ENCODE peak calls at places on chromosomes 1 and 21, in ten cellular contexts. One of them, this sample, is unnamed.
A peak's percentile ranks its signal among the peaks of the same experiment; 100 is the strongest.

GRCh38 chr1:147771216-147772125 is 11.1 kb upstream of the GJA5 start:
- DNase-seq in heart left ventricle: peak; percentile 88
- DNase-seq in fibroblast of villous mesenchyme: no peak
- DNase-seq in fibroblast of lung: no peak
- DNase-seq in fibroblast of mammary gland: peak; percentile 28
- DNase-seq in tibial artery: peak; percentile 94
- DNase-seq in fibroblast of pulmonary artery: no peak
- DNase-seq in fibroblast of the aortic adventitia: peak; percentile 69
- DNase-seq in OCI-LY7: no peak
- DNase-seq in WERI-Rb-1: no peak
- DNase-seq in this sample: peak; percentile 16

GRCh38 chr1:9413143-9413876 is 120.6 kb downstream of the SPSB1 start:
- DNase-seq in fibroblast of lung: peak; percentile 94
- DNase-seq in OCI-LY7: peak; percentile 90
- DNase-seq in fibroblast of villous mesenchyme: peak; percentile 97
- DNase-seq in heart left ventricle: peak; percentile 74
- DNase-seq in WERI-Rb-1: peak; percentile 82
- DNase-seq in tibial artery: peak; percentile 91
- DNase-seq in fibroblast of pulmonary artery: peak; percentile 83
- DNase-seq in fibroblast of mammary gland: peak; percentile 94
- DNase-seq in fibroblast of the aortic adventitia: peak; percentile 95
- DNase-seq in this sample: peak; percentile 95

GRCh38 chr1:20112279-20113000 is 6.9 kb downstream of the PLA2G2D start:
- DNase-seq in fibroblast of pulmonary artery: no peak
- DNase-seq in tibial artery: no peak
- DNase-seq in fibroblast of villous mesenchyme: no peak
- DNase-seq in fibroblast of mammary gland: peak; percentile 29
- DNase-seq in fibroblast of lung: peak; percentile 57
- DNase-seq in fibroblast of the aortic adventitia: no peak
- DNase-seq in OCI-LY7: no peak
- DNase-seq in heart left ventricle: no peak
- DNase-seq in WERI-Rb-1: no peak
- DNase-seq in this sample: no peak

GRCh38 chr1:231315887-231316286 is 21.8 kb downstream of the EXOC8 start:
- DNase-seq in OCI-LY7: peak; percentile 50
- DNase-seq in fibroblast of lung: no peak
- DNase-seq in fibroblast of the aortic adventitia: peak; percentile 30
- DNase-seq in tibial artery: no peak
- DNase-seq in fibroblast of mammary gland: peak; percentile 39
- DNase-seq in fibroblast of villous mesenchyme: peak; percentile 44
- DNase-seq in fibroblast of pulmonary artery: peak; percentile 39
- DNase-seq in WERI-Rb-1: peak; percentile 69
- DNase-seq in heart left ventricle: no peak
- DNase-seq in this sample: peak; percentile 46

GRCh38 chr1:230068952-230069684 is 2.1 kb downstream of the GALNT2 start:
- DNase-seq in fibroblast of pulmonary artery: no peak
- DNase-seq in fibroblast of lung: no peak
- DNase-seq in OCI-LY7: peak; percentile 19
- DNase-seq in heart left ventricle: no peak
- DNase-seq in fibroblast of villous mesenchyme: peak; percentile 44
- DNase-seq in tibial artery: no peak
- DNase-seq in fibroblast of the aortic adventitia: no peak
- DNase-seq in WERI-Rb-1: no peak
- DNase-seq in fibroblast of mammary gland: no peak
- DNase-seq in this sample: no peak

GRCh38 chr1:184888505-184888904 is 85.8 kb downstream of the NIBAN1 start:
- DNase-seq in WERI-Rb-1: no peak
- DNase-seq in fibroblast of lung: peak; percentile 76
- DNase-seq in fibroblast of pulmonary artery: peak; percentile 63
- DNase-seq in tibial artery: no peak
- DNase-seq in fibroblast of villous mesenchyme: peak; percentile 72
- DNase-seq in fibroblast of the aortic adventitia: peak; percentile 74
- DNase-seq in OCI-LY7: no peak
- DNase-seq in fibroblast of mammary gland: peak; percentile 78
- DNase-seq in heart left ventricle: no peak
- DNase-seq in this sample: peak; percentile 67

GRCh38 chr1:159443063-159443750 is 3.7 kb downstream of the OR10J1 start:
- DNase-seq in OCI-LY7: no peak
- DNase-seq in fibroblast of lung: no peak
- DNase-seq in WERI-Rb-1: no peak
- DNase-seq in fibroblast of mammary gland: no peak
- DNase-seq in tibial artery: no peak
- DNase-seq in fibroblast of villous mesenchyme: no peak
- DNase-seq in fibroblast of pulmonary artery: no peak
- DNase-seq in fibroblast of the aortic adventitia: no peak
- DNase-seq in heart left ventricle: no peak
- DNase-seq in this sample: no peak

GRCh38 chr1:230744382-230744781 is 2.8 kb upstream of the CAPN9 start:
- DNase-seq in heart left ventricle: no peak
- DNase-seq in WERI-Rb-1: no peak
- DNase-seq in tibial artery: no peak
- DNase-seq in fibroblast of mammary gland: peak; percentile 13
- DNase-seq in fibroblast of lung: peak; percentile 80
- DNase-seq in fibroblast of the aortic adventitia: peak; percentile 18
- DNase-seq in OCI-LY7: no peak
- DNase-seq in fibroblast of villous mesenchyme: peak; percentile 50
- DNase-seq in fibroblast of pulmonary artery: peak; percentile 16
- DNase-seq in this sample: peak; percentile 11

GRCh38 chr1:30727796-30728195 is 4.4 kb upstream of the MATN1 start:
- DNase-seq in fibroblast of pulmonary artery: peak; percentile 63
- DNase-seq in OCI-LY7: no peak
- DNase-seq in fibroblast of villous mesenchyme: peak; percentile 20
- DNase-seq in fibroblast of lung: peak; percentile 67
- DNase-seq in fibroblast of mammary gland: peak; percentile 34
- DNase-seq in heart left ventricle: no peak
- DNase-seq in fibroblast of the aortic adventitia: peak; percentile 43
- DNase-seq in WERI-Rb-1: no peak
- DNase-seq in tibial artery: no peak
- DNase-seq in this sample: peak; percentile 28

GRCh38 chr1:77342745-77343144 is 60.9 kb downstream of the AK5 start:
- DNase-seq in heart left ventricle: no peak
- DNase-seq in OCI-LY7: no peak
- DNase-seq in fibroblast of villous mesenchyme: no peak
- DNase-seq in fibroblast of lung: no peak
- DNase-seq in fibroblast of mammary gland: no peak
- DNase-seq in WERI-Rb-1: no peak
- DNase-seq in fibroblast of pulmonary artery: no peak
- DNase-seq in fibroblast of the aortic adventitia: no peak
- DNase-seq in tibial artery: no peak
- DNase-seq in this sample: no peak

GRCh38 chr1:159803946-159804695 is 2.0 kb downstream of the FCRL6 start:
- DNase-seq in fibroblast of pulmonary artery: no peak
- DNase-seq in fibroblast of the aortic adventitia: no peak
- DNase-seq in tibial artery: no peak
- DNase-seq in fibroblast of lung: no peak
- DNase-seq in OCI-LY7: no peak
- DNase-seq in heart left ventricle: no peak
- DNase-seq in fibroblast of villous mesenchyme: no peak
- DNase-seq in WERI-Rb-1: no peak
- DNase-seq in fibroblast of mammary gland: no peak
- DNase-seq in this sample: no peak

GRCh38 chr1:81756872-81757271 is 43.9 kb upstream of the ADGRL2 start:
- DNase-seq in WERI-Rb-1: no peak
- DNase-seq in fibroblast of villous mesenchyme: peak; percentile 14
- DNase-seq in tibial artery: no peak
- DNase-seq in fibroblast of the aortic adventitia: peak; percentile 61
- DNase-seq in fibroblast of lung: peak; percentile 41
- DNase-seq in heart left ventricle: no peak
- DNase-seq in OCI-LY7: no peak
- DNase-seq in fibroblast of pulmonary artery: peak; percentile 33
- DNase-seq in fibroblast of mammary gland: peak; percentile 36
- DNase-seq in this sample: peak; percentile 4

GRCh38 chr1:178819123-178819522 is 51.8 kb downstream of the ANGPTL1 start:
- DNase-seq in fibroblast of pulmonary artery: no peak
- DNase-seq in OCI-LY7: no peak
- DNase-seq in heart left ventricle: no peak
- DNase-seq in fibroblast of the aortic adventitia: no peak
- DNase-seq in fibroblast of villous mesenchyme: peak; percentile 3
- DNase-seq in fibroblast of lung: peak; percentile 23
- DNase-seq in tibial artery: no peak
- DNase-seq in fibroblast of mammary gland: no peak
- DNase-seq in WERI-Rb-1: no peak
- DNase-seq in this sample: no peak

GRCh38 chr1:198560093-198560638 is 19.7 kb upstream of the ATP6V1G3 start:
- DNase-seq in fibroblast of the aortic adventitia: peak; percentile 22
- DNase-seq in heart left ventricle: no peak
- DNase-seq in tibial artery: no peak
- DNase-seq in OCI-LY7: no peak
- DNase-seq in fibroblast of lung: peak; percentile 29
- DNase-seq in WERI-Rb-1: no peak
- DNase-seq in fibroblast of villous mesenchyme: no peak
- DNase-seq in fibroblast of pulmonary artery: peak; percentile 73
- DNase-seq in fibroblast of mammary gland: no peak
- DNase-seq in this sample: no peak

GRCh38 chr1:2478100-2478499 is 2.0 kb downstream of the PLCH2 start:
- DNase-seq in heart left ventricle: no peak
- DNase-seq in OCI-LY7: no peak
- DNase-seq in WERI-Rb-1: peak; percentile 79
- DNase-seq in fibroblast of mammary gland: no peak
- DNase-seq in fibroblast of villous mesenchyme: no peak
- DNase-seq in fibroblast of pulmonary artery: no peak
- DNase-seq in fibroblast of the aortic adventitia: no peak
- DNase-seq in tibial artery: no peak
- DNase-seq in fibroblast of lung: no peak
- DNase-seq in this sample: no peak

GRCh38 chr1:101025283-101025679 is 303 bp downstream of the DPH5 start:
- DNase-seq in fibroblast of mammary gland: peak; percentile 31
- DNase-seq in OCI-LY7: peak; percentile 29
- DNase-seq in fibroblast of pulmonary artery: peak; percentile 33
- DNase-seq in WERI-Rb-1: no peak
- DNase-seq in fibroblast of the aortic adventitia: no peak
- DNase-seq in tibial artery: no peak
- DNase-seq in heart left ventricle: no peak
- DNase-seq in fibroblast of lung: peak; percentile 37
- DNase-seq in fibroblast of villous mesenchyme: no peak
- DNase-seq in this sample: peak; percentile 37

GRCh38 chr21:44370027-44370735 is 16.8 kb downstream of the TRPM2 start:
- DNase-seq in fibroblast of villous mesenchyme: peak; percentile 50
- DNase-seq in tibial artery: no peak
- DNase-seq in OCI-LY7: no peak
- DNase-seq in WERI-Rb-1: peak; percentile 73
- DNase-seq in heart left ventricle: no peak
- DNase-seq in fibroblast of the aortic adventitia: peak; percentile 2
- DNase-seq in fibroblast of lung: peak; percentile 37
- DNase-seq in fibroblast of pulmonary artery: peak; percentile 13
- DNase-seq in fibroblast of mammary gland: peak; percentile 73
- DNase-seq in this sample: peak; percentile 56

GRCh38 chr1:58727363-58727762 is 27.5 kb upstream of the MYSM1 start:
- DNase-seq in fibroblast of pulmonary artery: peak; percentile 88
- DNase-seq in OCI-LY7: no peak
- DNase-seq in fibroblast of lung: peak; percentile 91
- DNase-seq in tibial artery: no peak
- DNase-seq in fibroblast of the aortic adventitia: peak; percentile 82
- DNase-seq in heart left ventricle: no peak
- DNase-seq in fibroblast of villous mesenchyme: peak; percentile 34
- DNase-seq in WERI-Rb-1: no peak
- DNase-seq in fibroblast of mammary gland: peak; percentile 90
- DNase-seq in this sample: peak; percentile 95

GRCh38 chr1:206663832-206664652 is 20.7 kb upstream of the MAPKAPK2 start:
- DNase-seq in fibroblast of mammary gland: peak; percentile 75
- DNase-seq in fibroblast of lung: peak; percentile 42
- DNase-seq in fibroblast of villous mesenchyme: peak; percentile 73
- DNase-seq in heart left ventricle: peak; percentile 84
- DNase-seq in WERI-Rb-1: peak; percentile 93
- DNase-seq in tibial artery: no peak
- DNase-seq in OCI-LY7: peak; percentile 81
- DNase-seq in fibroblast of the aortic adventitia: peak; percentile 79
- DNase-seq in fibroblast of pulmonary artery: peak; percentile 79
- DNase-seq in this sample: peak; percentile 81

GRCh38 chr21:36747815-36748381 is 49.0 kb downstream of the SIM2 start:
- DNase-seq in fibroblast of mammary gland: peak; percentile 13
- DNase-seq in tibial artery: no peak
- DNase-seq in fibroblast of the aortic adventitia: no peak
- DNase-seq in heart left ventricle: peak; percentile 47
- DNase-seq in OCI-LY7: no peak
- DNase-seq in fibroblast of villous mesenchyme: peak; percentile 31
- DNase-seq in fibroblast of pulmonary artery: peak; percentile 42
- DNase-seq in fibroblast of lung: peak; percentile 35
- DNase-seq in WERI-Rb-1: peak; percentile 86
- DNase-seq in this sample: peak; percentile 73

GRCh38 chr1:208137144-208137682 is 107.0 kb downstream of the PLXNA2 start:
- DNase-seq in fibroblast of villous mesenchyme: peak; percentile 15
- DNase-seq in fibroblast of the aortic adventitia: peak; percentile 54
- DNase-seq in WERI-Rb-1: no peak
- DNase-seq in fibroblast of lung: peak; percentile 55
- DNase-seq in tibial artery: no peak
- DNase-seq in fibroblast of pulmonary artery: no peak
- DNase-seq in OCI-LY7: no peak
- DNase-seq in fibroblast of mammary gland: peak; percentile 67
- DNase-seq in heart left ventricle: no peak
- DNase-seq in this sample: peak; percentile 54

GRCh38 chr1:203165101-203165799 is 10.4 kb downstream of the MYBPH start:
- DNase-seq in heart left ventricle: no peak
- DNase-seq in fibroblast of pulmonary artery: no peak
- DNase-seq in fibroblast of mammary gland: no peak
- DNase-seq in fibroblast of villous mesenchyme: no peak
- DNase-seq in OCI-LY7: no peak
- DNase-seq in WERI-Rb-1: no peak
- DNase-seq in fibroblast of the aortic adventitia: no peak
- DNase-seq in fibroblast of lung: no peak
- DNase-seq in tibial artery: no peak
- DNase-seq in this sample: no peak
- H3K4me3 ChIP-seq in heart left ventricle: no peak overlapping the region
- H3K4me3 ChIP-seq in fibroblast of pulmonary artery: no peak overlapping the region
- H3K4me3 ChIP-seq in fibroblast of mammary gland: no peak overlapping the region
- H3K4me3 ChIP-seq in fibroblast of villous mesenchyme: no peak overlapping the region
- H3K4me3 ChIP-seq in OCI-LY7: no peak overlapping the region
- H3K4me3 ChIP-seq in WERI-Rb-1: no peak overlapping the region
- H3K4me3 ChIP-seq in fibroblast of the aortic adventitia: no peak overlapping the region
- H3K4me3 ChIP-seq in fibroblast of lung: no peak overlapping the region
- H3K4me3 ChIP-seq in tibial artery: no peak overlapping the region
- H3K4me3 ChIP-seq in this sample: no peak overlapping the region

GRCh38 chr1:65195495-65196417 is 47.8 kb downstream of the AK4 start:
- DNase-seq in fibroblast of pulmonary artery: peak; percentile 92
- DNase-seq in fibroblast of the aortic adventitia: peak; percentile 62
- DNase-seq in fibroblast of mammary gland: peak; percentile 99
- DNase-seq in fibroblast of villous mesenchyme: peak; percentile 25
- DNase-seq in fibroblast of lung: peak; percentile 84
- DNase-seq in OCI-LY7: no peak
- DNase-seq in WERI-Rb-1: no peak
- DNase-seq in heart left ventricle: peak; percentile 42
- DNase-seq in tibial artery: no peak
- DNase-seq in this sample: peak; percentile 91
- TF ChIP-seq CTCF in fibroblast of pulmonary artery: no peak
- TF ChIP-seq CTCF in fibroblast of the aortic adventitia: no peak
- TF ChIP-seq CTCF in fibroblast of mammary gland: no peak
- TF ChIP-seq CTCF in fibroblast of villous mesenchyme: no peak
- TF ChIP-seq CTCF in fibroblast of lung: no peak
- TF ChIP-seq CTCF in OCI-LY7: no peak
- TF ChIP-seq CTCF in WERI-Rb-1: no peak
- TF ChIP-seq CTCF in heart left ventricle: no peak
- TF ChIP-seq CTCF in tibial artery: no peak
- TF ChIP-seq CTCF in this sample: no peak

GRCh38 chr1:183648042-183648441 is 5.1 kb downstream of the APOBEC4 start:
- DNase-seq in fibroblast of lung: no peak
- DNase-seq in OCI-LY7: no peak
- DNase-seq in fibroblast of pulmonary artery: no peak
- DNase-seq in fibroblast of the aortic adventitia: no peak
- DNase-seq in WERI-Rb-1: no peak
- DNase-seq in heart left ventricle: no peak
- DNase-seq in fibroblast of villous mesenchyme: no peak
- DNase-seq in tibial artery: no peak
- DNase-seq in fibroblast of mammary gland: no peak
- DNase-seq in this sample: no peak
- H3K4me3 ChIP-seq in fibroblast of lung: no peak overlapping the region
- H3K4me3 ChIP-seq in OCI-LY7: no peak overlapping the region
- H3K4me3 ChIP-seq in fibroblast of pulmonary artery: no peak overlapping the region
- H3K4me3 ChIP-seq in fibroblast of the aortic adventitia: no peak overlapping the region
- H3K4me3 ChIP-seq in WERI-Rb-1: no peak overlapping the region
- H3K4me3 ChIP-seq in heart left ventricle: no peak overlapping the region
- H3K4me3 ChIP-seq in fibroblast of villous mesenchyme: no peak overlapping the region
- H3K4me3 ChIP-seq in tibial artery: no peak overlapping the region
- H3K4me3 ChIP-seq in fibroblast of mammary gland: no peak overlapping the region
- H3K4me3 ChIP-seq in this sample: no peak overlapping the region

GRCh38 chr1:85607126-85607912 is 26.8 kb downstream of the CCN1 start:
- DNase-seq in fibroblast of villous mesenchyme: peak; percentile 91
- DNase-seq in fibroblast of lung: peak; percentile 100
- DNase-seq in heart left ventricle: no peak
- DNase-seq in OCI-LY7: no peak
- DNase-seq in tibial artery: no peak
- DNase-seq in WERI-Rb-1: no peak
- DNase-seq in fibroblast of pulmonary artery: peak; percentile 98
- DNase-seq in fibroblast of mammary gland: peak; percentile 99
- DNase-seq in fibroblast of the aortic adventitia: peak; percentile 98
- DNase-seq in this sample: peak; percentile 99
- TF ChIP-seq CTCF in fibroblast of villous mesenchyme: no peak
- TF ChIP-seq CTCF in fibroblast of lung: no peak
- TF ChIP-seq CTCF in heart left ventricle: no peak
- TF ChIP-seq CTCF in OCI-LY7: no peak
- TF ChIP-seq CTCF in tibial artery: no peak
- TF ChIP-seq CTCF in WERI-Rb-1: no peak
- TF ChIP-seq CTCF in fibroblast of pulmonary artery: no peak
- TF ChIP-seq CTCF in fibroblast of mammary gland: no peak
- TF ChIP-seq CTCF in fibroblast of the aortic adventitia: no peak
- TF ChIP-seq CTCF in this sample: no peak